ENCODE peak calls at places on chromosomes 13 and 19, in nine cellular contexts. M, V, F, Q, R, W, E, K and C are unnamed samples.

GRCh38 chr13:24861617-24862362 is 97.8 kb downstream of the RNF17 start:
- DNase-seq in M (no peak), V (no peak), F (no peak), Q (no peak), R (no peak), W (no peak), E (no peak), K (no peak), C (no peak)

GRCh38 chr13:95098916-95099315 is 202.3 kb downstream of the ABCC4 start:
- DNase-seq in M (no peak), V (no peak), F (no peak), Q (no peak), R (no peak), W (no peak), E (no peak), K (no peak), C (no peak)

GRCh38 chr13:59480857-59481256 is 682.9 kb downstream of the DIAPH3 start:
- DNase-seq in M (no peak), V (no peak), F (no peak), Q (no peak), R (no peak), W (no peak), E (no peak), K (no peak), C (no peak)

GRCh38 chr19:44924243-44924725 is 9.9 kb downstream of the APOC1 start:
- DNase-seq in M (no peak), V (no peak), F (no peak), Q (no peak), R (no peak), W (no peak), E (no peak), K (no peak), C (no peak)

GRCh38 chr19:19911150-19911549 is 10.4 kb downstream of the ZNF93 start:
- DNase-seq in M (no peak), V (no peak), F (peak), Q (no peak), R (no peak), W (no peak), E (no peak), K (no peak), C (no peak)

GRCh38 chr13:20473139-20473538 is 52.5 kb downstream of the CRYL1 start:
- DNase-seq in M (no peak), V (no peak), F (no peak), Q (no peak), R (no peak), W (no peak), E (peak), K (no peak), C (no peak)

GRCh38 chr19:1094978-1095701 is at the start of gene POLR2E:
- DNase-seq in M (peak), V (peak), F (peak), Q (peak), R (peak), W (peak), E (peak), K (peak), C (peak)

GRCh38 chr19:40331052-40331451 is 17.1 kb downstream of the C19orf47 start:
- DNase-seq in M (no peak), V (no peak), F (no peak), Q (no peak), R (no peak), W (no peak), E (no peak), K (no peak), C (no peak)

GRCh38 chr13:110471833-110472162 is 89.7 kb downstream of the RAB20 start:
- DNase-seq in M (no peak), V (no peak), F (no peak), Q (peak), R (no peak), W (no peak), E (peak), K (no peak), C (no peak)

GRCh38 chr19:38701455-38702063 is 42.7 kb downstream of the CAPN12 start:
- DNase-seq in M (no peak), V (no peak), F (no peak), Q (no peak), R (no peak), W (no peak), E (no peak), K (peak), C (no peak)

GRCh38 chr13:111228262-111229144 is 91.9 kb upstream of the TEX29 start:
- DNase-seq in M (no peak), V (no peak), F (no peak), Q (no peak), R (no peak), W (peak), E (no peak), K (no peak), C (no peak)

GRCh38 chr19:48670699-48671455 is 1.9 kb downstream of the NTN5 start:
- DNase-seq in M (no peak), V (no peak), F (no peak), Q (no peak), R (no peak), W (no peak), E (no peak), K (no peak), C (no peak)

GRCh38 chr13:19713186-19713965 is 69.4 kb downstream of the PSPC1 start:
- DNase-seq in M (no peak), V (no peak), F (peak), Q (no peak), R (no peak), W (no peak), E (no peak), K (no peak), C (peak)

GRCh38 chr13:95267662-95268369 is 33.4 kb downstream of the ABCC4 start:
- DNase-seq in M (no peak), V (no peak), F (peak), Q (no peak), R (no peak), W (no peak), E (no peak), K (no peak), C (peak)

GRCh38 chr19:4310247-4311121 is 6.1 kb downstream of the FSD1 start:
- DNase-seq in M (no peak), V (no peak), F (no peak), Q (no peak), R (peak), W (no peak), E (no peak), K (peak), C (no peak)

GRCh38 chr19:55086730-55087541 is 11.3 kb downstream of the EPS8L1 start:
- DNase-seq in M (peak), V (no peak), F (peak), Q (peak), R (no peak), W (peak), E (peak), K (peak), C (peak)

GRCh38 chr13:74966814-74967213 is 515.2 kb downstream of the TBC1D4 start:
- DNase-seq in M (no peak), V (no peak), F (no peak), Q (no peak), R (no peak), W (no peak), E (no peak), K (no peak), C (peak)

GRCh38 chr19:6056801-6057650 is 53.3 kb downstream of the RFX2 start:
- DNase-seq in M (no peak), V (no peak), F (peak), Q (peak), R (peak), W (peak), E (peak), K (peak), C (peak)

GRCh38 chr13:46334008-46334407 is 53.0 kb downstream of the RUBCNL start:
- DNase-seq in M (no peak), V (no peak), F (no peak), Q (no peak), R (no peak), W (no peak), E (no peak), K (no peak), C (no peak)

GRCh38 chr19:16257509-16258002 is 59.8 kb downstream of the AP1M1 start:
- DNase-seq in M (no peak), V (no peak), F (no peak), Q (no peak), R (no peak), W (no peak), E (no peak), K (no peak), C (no peak)

GRCh38 chr13:21395953-21396352 is 63.1 kb downstream of the ZDHHC20 start:
- DNase-seq in M (no peak), V (peak), F (no peak), Q (no peak), R (no peak), W (no peak), E (no peak), K (no peak), C (no peak)

GRCh38 chr13:72651196-72651595 is 76.2 kb downstream of the MZT1 start:
- DNase-seq in M (no peak), V (no peak), F (no peak), Q (no peak), R (no peak), W (no peak), E (no peak), K (peak), C (no peak)

GRCh38 chr13:110874508-110874960 is 40.3 kb downstream of the ANKRD10 start:
- DNase-seq in M (no peak), V (peak), F (peak), Q (peak), R (peak), W (peak), E (peak), K (peak), C (no peak)

GRCh38 chr13:43567608-43568007 is 219.2 kb downstream of the ENOX1 start:
- DNase-seq in M (no peak), V (no peak), F (peak), Q (no peak), R (no peak), W (no peak), E (no peak), K (no peak), C (peak)

GRCh38 chr13:107138468-107138867 is 570.5 kb upstream of the ARGLU1 start:
- DNase-seq in M (no peak), V (no peak), F (no peak), Q (no peak), R (peak), W (no peak), E (no peak), K (no peak), C (no peak)

GRCh38 chr13:53298426-53298825 is 269.8 kb downstream of the OLFM4 start:
- DNase-seq in M (no peak), V (no peak), F (no peak), Q (no peak), R (no peak), W (no peak), E (no peak), K (no peak), C (no peak)

GRCh38 chr19:48881741-48882657 is 9.8 kb downstream of the PPP1R15A start:
- DNase-seq in M (no peak), V (no peak), F (no peak), Q (no peak), R (no peak), W (no peak), E (no peak), K (no peak), C (no peak)

GRCh38 chr19:51098366-51099069 is 9.7 kb downstream of the CTU1 start:
- DNase-seq in M (no peak), V (peak), F (no peak), Q (no peak), R (no peak), W (no peak), E (no peak), K (no peak), C (no peak)

GRCh38 chr19:35558400-35559280 is 4.8 kb downstream of the ATP4A start:
- DNase-seq in M (no peak), V (no peak), F (no peak), Q (no peak), R (no peak), W (no peak), E (no peak), K (no peak), C (no peak)

GRCh38 chr19:912181-913079 is 589 bp downstream of the R3HDM4 start:
- DNase-seq in M (no peak), V (no peak), F (no peak), Q (peak), R (no peak), W (no peak), E (no peak), K (no peak), C (no peak)

GRCh38 chr13:20904908-20905307 is 2.4 kb upstream of the XPO4 start:
- DNase-seq in M (no peak), V (no peak), F (no peak), Q (no peak), R (no peak), W (no peak), E (no peak), K (no peak), C (no peak)

GRCh38 chr19:6062961-6063575 is 47.2 kb downstream of the RFX2 start:
- DNase-seq in M (no peak), V (no peak), F (no peak), Q (no peak), R (no peak), W (no peak), E (no peak), K (no peak), C (no peak)

GRCh38 chr19:28619842-28620429 is 593.0 kb downstream of the UQCRFS1 start:
- DNase-seq in M (no peak), V (no peak), F (no peak), Q (no peak), R (no peak), W (no peak), E (no peak), K (no peak), C (no peak)

GRCh38 chr19:48900477-48901452 is 653 bp downstream of the NUCB1 start:
- DNase-seq in M (no peak), V (no peak), F (peak), Q (peak), R (no peak), W (no peak), E (no peak), K (peak), C (no peak)

GRCh38 chr13:75256922-75257321 is 225.0 kb downstream of the TBC1D4 start:
- DNase-seq in M (no peak), V (no peak), F (no peak), Q (no peak), R (peak), W (no peak), E (no peak), K (peak), C (no peak)

GRCh38 chr13:98988277-98988676 is 10.4 kb upstream of the DOCK9 start:
- DNase-seq in M (no peak), V (no peak), F (no peak), Q (no peak), R (no peak), W (no peak), E (no peak), K (no peak), C (no peak)

GRCh38 chr19:14347999-14348889 is 33.0 kb upstream of the ADGRE5 start:
- DNase-seq in M (peak), V (peak), F (no peak), Q (peak), R (peak), W (no peak), E (peak), K (peak), C (peak)

GRCh38 chr13:39263033-39263432 is 224.8 kb downstream of the NHLRC3 start:
- DNase-seq in M (no peak), V (no peak), F (peak), Q (no peak), R (peak), W (no peak), E (peak), K (peak), C (peak)

GRCh38 chr19:12656899-12657571 is 9.5 kb downstream of the MAN2B1 start:
- DNase-seq in M (no peak), V (no peak), F (no peak), Q (no peak), R (no peak), W (no peak), E (no peak), K (no peak), C (no peak)